ENCODE peak calls at places on chromosomes 12 and 14, in seven cellular contexts. U is left ventricle myocardium inferior; L is nucleus accumbens; N is effector memory CD4-positive, alpha-beta T cell; R is HEK293T; T is cardiac septum; K is iPS DF 6.9. Q is an unnamed sample.

GRCh38 chr12:153080-153746 is 60.7 kb downstream of the SLC6A12 start:
- DNase-seq in U (peak), N (peak), R (peak), K (peak), T (no peak), L (peak), Q (peak)

GRCh38 chr12:98745578-98746391 is 100.7 kb downstream of the APAF1 start:
- DNase-seq in L (no peak), N (no peak), T (no peak), R (no peak), K (no peak), U (no peak), Q (no peak)

GRCh38 chr12:49698619-49699545 is 8.3 kb downstream of the FMNL3 start:
- DNase-seq in K (peak), U (peak), R (no peak), L (no peak), N (no peak), T (no peak), Q (no peak)

GRCh38 chr14:39267592-39268112 is 33.9 kb downstream of the MIA2 start:
- DNase-seq in U (no peak), L (no peak), K (no peak), R (no peak), T (peak), N (no peak), Q (no peak)

GRCh38 chr14:36950812-36951211 is 221.6 kb downstream of the SLC25A21 start:
- DNase-seq in L (no peak), T (no peak), U (no peak), K (no peak), N (no peak), R (no peak), Q (no peak)

GRCh38 chr14:72907886-72908285 is 14.0 kb upstream of the DPF3 start:
- DNase-seq in N (no peak), U (no peak), R (no peak), K (no peak), L (no peak), T (no peak), Q (no peak)

GRCh38 chr14:94768521-94769412 is 1.1 kb downstream of the GSC start:
- DNase-seq in R (no peak), T (no peak), U (no peak), K (no peak), N (no peak), L (no peak), Q (no peak)

GRCh38 chr12:93006655-93007208 is 77.6 kb upstream of the EEA1 start:
- DNase-seq in R (no peak), N (no peak), L (no peak), T (no peak), K (no peak), U (no peak), Q (no peak)

GRCh38 chr14:51424569-51425251 is 184.7 kb downstream of the TMX1 start:
- DNase-seq in K (no peak), R (no peak), N (no peak), U (peak), L (no peak), T (no peak), Q (no peak)

GRCh38 chr12:91741932-91742331 is 403.7 kb downstream of the BTG1 start:
- DNase-seq in U (no peak), K (no peak), R (no peak), T (no peak), N (no peak), L (no peak), Q (no peak)

GRCh38 chr12:77724367-77724957 is 106.2 kb upstream of the NAV3 start:
- DNase-seq in L (no peak), T (no peak), N (no peak), K (peak), U (no peak), R (peak), Q (no peak)

GRCh38 chr14:61101803-61102548 is 120.9 kb downstream of the SLC38A6 start:
- DNase-seq in U (no peak), R (no peak), L (no peak), N (no peak), T (no peak), K (peak), Q (no peak)

GRCh38 chr12:45517360-45517759 is 212.1 kb upstream of the ARID2 start:
- DNase-seq in N (no peak), K (no peak), T (no peak), L (no peak), R (no peak), U (no peak), Q (no peak)

GRCh38 chr12:132373967-132374820 is 44.8 kb upstream of the GALNT9 start:
- DNase-seq in L (no peak), K (no peak), R (no peak), U (peak), N (no peak), T (no peak), Q (no peak)

GRCh38 chr12:19895609-19896008 is 456.3 kb downstream of the AEBP2 start:
- DNase-seq in K (no peak), R (no peak), T (no peak), U (no peak), L (no peak), N (no peak), Q (no peak)

GRCh38 chr12:16421806-16422205 is 74.4 kb downstream of the MGST1 start:
- DNase-seq in L (no peak), K (no peak), T (no peak), U (no peak), R (no peak), N (no peak), Q (no peak)

GRCh38 chr14:92568621-92569479 is 55.3 kb downstream of the RIN3 start:
- DNase-seq in L (no peak), U (peak), N (no peak), T (peak), R (no peak), K (no peak), Q (no peak)

GRCh38 chr12:131459666-131460365 is 251.1 kb upstream of the SFSWAP start:
- DNase-seq in N (no peak), U (no peak), L (no peak), K (no peak), T (no peak), R (no peak), Q (no peak)

GRCh38 chr12:53991077-53991460 is 6.1 kb downstream of the HOXC10 start:
- DNase-seq in K (no peak), L (no peak), U (no peak), R (no peak), T (no peak), N (no peak), Q (no peak)

GRCh38 chr14:100083706-100084105 is 18.5 kb downstream of the EVL start:
- DNase-seq in N (no peak), K (no peak), U (no peak), T (no peak), L (no peak), R (no peak), Q (no peak)

GRCh38 chr12:53806689-53807088 is 54.9 kb upstream of the CISTR start:
- DNase-seq in K (no peak), L (no peak), U (no peak), R (no peak), N (no peak), T (no peak), Q (no peak)

GRCh38 chr14:61653507-61653906 is 41.8 kb upstream of the HIF1A start:
- DNase-seq in K (no peak), N (no peak), L (no peak), R (no peak), U (no peak), T (no peak), Q (no peak)

GRCh38 chr12:92363295-92364146 is 217.9 kb upstream of the BTG1 start:
- DNase-seq in R (no peak), T (no peak), N (peak), K (no peak), U (peak), L (peak), Q (no peak)